ENCODE peak calls at places on chromosome 2, in ten cellular contexts. B is breast epithelium, D is GM12892, O is Panc1, H is K562, J is SK-N-SH, X is esophagus muscularis mucosa, T is GM12891, A is spleen, L is upper lobe of left lung. G is an unnamed sample.

GRCh38 chr2:187252063-187252462 is 196.0 kb downstream of the CALCRL start:
- DNase-seq in D (no peak), H (no peak), J (no peak), B (no peak), L (no peak), O (no peak), X (no peak), T (no peak), A (no peak), G (no peak)

GRCh38 chr2:43222472-43223146 is 3.8 kb downstream of the ZFP36L2 start:
- DNase-seq in O (no peak), A (peak; percentile 45), D (no peak), L (no peak), T (no peak), H (no peak), B (no peak), J (no peak), X (no peak), G (no peak)

GRCh38 chr2:41464395-41464794 is 583.4 kb upstream of the PKDCC start:
- DNase-seq in B (no peak), L (no peak), H (no peak), D (no peak), T (no peak), A (no peak), X (no peak), O (no peak), J (no peak), G (no peak)

GRCh38 chr2:177705511-177705910 is 312.9 kb downstream of the AGPS start:
- DNase-seq in B (no peak), O (no peak), J (no peak), L (no peak), A (no peak), T (no peak), D (no peak), H (no peak), X (no peak), G (no peak)

GRCh38 chr2:148596033-148596432 is 48.5 kb upstream of the EPC2 start:
- DNase-seq in X (no peak), J (no peak), T (no peak), L (no peak), A (no peak), B (no peak), H (no peak), D (no peak), O (no peak), G (no peak)

GRCh38 chr2:128316777-128317185 is 1.9 kb downstream of the HS6ST1 start:
- DNase-seq in L (peak; percentile 16), B (peak; percentile 16), D (peak; percentile 14), H (no peak), T (peak; percentile 18), A (no peak), X (peak; percentile 81), O (no peak), J (peak; percentile 23), G (peak; percentile 14)

GRCh38 chr2:98561018-98561417 is 47.3 kb downstream of the COA5 start:
- DNase-seq in D (no peak), H (peak; percentile 30), T (no peak), A (no peak), J (no peak), X (no peak), L (no peak), B (no peak), O (no peak), G (no peak)

GRCh38 chr2:233140913-233141469 is 80.8 kb downstream of the INPP5D start:
- DNase-seq in T (no peak), L (no peak), X (no peak), A (peak; percentile 2), J (no peak), H (no peak), D (no peak), O (no peak), B (no peak), G (no peak)

GRCh38 chr2:127217470-127218325 is 2.4 kb downstream of the CYP27C1 start:
- DNase-seq in O (peak; percentile 72), H (no peak), A (no peak), B (no peak), X (no peak), J (no peak), L (no peak), D (no peak), T (no peak), G (no peak)

GRCh38 chr2:240467659-240468299 is 32.3 kb downstream of the GPC1 start:
- DNase-seq in J (peak; percentile 56), X (peak; percentile 77), L (no peak), T (peak; percentile 32), O (no peak), H (no peak), B (peak; percentile 15), D (peak; percentile 23), A (peak; percentile 68), G (peak; percentile 3)

GRCh38 chr2:171411791-171412483 is 21.9 kb downstream of the METTL8 start:
- DNase-seq in T (no peak), O (no peak), J (no peak), B (no peak), D (no peak), H (no peak), X (no peak), L (no peak), A (no peak), G (no peak)

GRCh38 chr2:68879296-68879695 is 8.1 kb upstream of the BMP10 start:
- DNase-seq in B (no peak), D (no peak), T (no peak), J (no peak), X (no peak), L (no peak), A (no peak), O (no peak), H (no peak), G (no peak)
- TF ChIP-seq POLR2AphosphoS5 in B (no peak), D (no peak), T (no peak), J (no peak), X (no peak), L (no peak), A (no peak), O (no peak), H (no peak), G (no peak)

GRCh38 chr2:35960596-35960995 is 395.0 kb upstream of the CRIM1 start:
- DNase-seq in H (no peak), X (no peak), D (no peak), A (no peak), T (no peak), O (no peak), L (no peak), B (no peak), J (no peak), G (no peak)

GRCh38 chr2:35963344-35963743 is 392.2 kb upstream of the CRIM1 start:
- DNase-seq in L (no peak), D (no peak), T (no peak), J (no peak), B (no peak), X (no peak), O (no peak), H (no peak), A (no peak), G (no peak)

DNA sequence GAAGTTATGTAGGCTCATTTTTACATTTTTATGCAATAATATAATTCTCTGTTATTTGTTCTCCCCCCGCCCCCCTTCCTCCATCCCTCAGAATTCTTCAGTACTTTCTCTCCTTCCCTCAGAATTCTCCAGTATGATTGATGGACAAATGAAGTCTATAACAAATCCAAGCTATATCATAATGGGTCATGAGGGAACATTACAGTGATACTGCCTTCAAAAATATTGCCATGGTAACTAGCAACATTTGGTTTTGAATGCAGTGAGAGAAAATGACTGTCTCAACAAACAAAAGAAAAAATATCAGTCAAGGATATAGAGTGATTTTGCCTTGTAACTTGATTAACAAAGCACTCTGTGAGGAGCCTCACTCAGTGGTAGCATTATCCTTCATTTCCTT is 393.0 kb upstream of the CRIM1 start:
- DNase-seq in D (no peak), J (no peak), X (no peak), B (no peak), A (no peak), O (no peak), T (no peak), H (no peak), L (no peak), G (no peak)
- TF ChIP-seq POLR2AphosphoS5 in D (no peak), J (no peak), X (no peak), B (no peak), A (no peak), O (no peak), T (no peak), H (no peak), L (no peak), G (no peak)

GRCh38 chr2:142885543-142885942 is 8.1 kb downstream of the KYNU start:
- DNase-seq in T (no peak), B (no peak), X (no peak), L (no peak), J (no peak), A (no peak), O (no peak), H (no peak), D (no peak), G (no peak)
- TF ChIP-seq POLR2AphosphoS5 in T (no peak), B (no peak), X (no peak), L (no peak), J (no peak), A (no peak), O (no peak), H (no peak), D (no peak), G (no peak)

GRCh38 chr2:157172239-157172638 is 85.3 kb upstream of the GALNT5 start:
- DNase-seq in T (no peak), L (no peak), B (no peak), O (no peak), J (no peak), H (no peak), X (no peak), D (no peak), A (no peak), G (no peak)

GRCh38 chr2:157172866-157173578 is 84.5 kb upstream of the GALNT5 start:
- DNase-seq in B (no peak), T (no peak), A (no peak), O (no peak), L (no peak), X (no peak), H (no peak), J (no peak), D (no peak), G (no peak)

GRCh38 chr2:157176602-157177001 is 80.9 kb upstream of the GALNT5 start:
- DNase-seq in H (no peak), O (no peak), A (no peak), T (no peak), D (no peak), X (no peak), J (no peak), B (no peak), L (no peak), G (no peak)

GRCh38 chr2:157174321-157174720 is 83.2 kb upstream of the GALNT5 start:
- DNase-seq in D (no peak), A (no peak), L (no peak), T (no peak), H (no peak), X (no peak), B (no peak), O (no peak), J (no peak), G (no peak)

GRCh38 chr2:157173740-157174184 is 83.7 kb upstream of the GALNT5 start:
- DNase-seq in A (no peak), J (peak; percentile 4), T (no peak), B (no peak), X (no peak), D (no peak), H (no peak), L (no peak), O (no peak), G (peak; percentile 17)
- TF ChIP-seq POLR2AphosphoS5 in A (no peak), J (peak; percentile 90), T (no peak), B (no peak), X (peak; percentile 63), D (no peak), H (no peak), L (peak; percentile 77), O (no peak), G (peak; percentile 49)

GRCh38 chr2:20217041-20217970 is 7.6 kb downstream of the SDC1 start:
- DNase-seq in B (peak; percentile 74), J (no peak), D (no peak), T (no peak), O (no peak), H (no peak), X (no peak), A (peak; percentile 72), L (peak; percentile 91), G (peak; percentile 86)
- TF ChIP-seq POLR2AphosphoS5 in B (no peak), J (no peak), D (no peak), T (no peak), O (no peak), H (no peak), X (no peak), A (no peak), L (no peak), G (peak; percentile 65)

G was measured in prostate gland.